ENCODE peak calls at places on chromosomes 12 and 14, in ten cellular contexts. A is lung, E is Panc1, F is GM13976, W is AG10803, Z is upper lobe of right lung, H is PC-3, U is colonic mucosa, R is psoas muscle, S is WTC11. J is an unnamed sample.
A peak's percentile ranks its signal among the peaks of the same experiment; 100 is the strongest.

GRCh38 chr12:115261691-115262398 is 577.9 kb upstream of the TBX3 start:
- DNase-seq in A (no peak), E (no peak), F (no peak), W (no peak), Z (no peak), H (no peak), U (peak; percentile 80), R (no peak), S (no peak), J (no peak)

GRCh38 chr12:56957229-56958052 is at the start of gene RDH16:
- DNase-seq in A (no peak), E (no peak), F (no peak), W (no peak), Z (no peak), H (peak; percentile 90), U (no peak), R (no peak), S (no peak), J (peak; percentile 72)

GRCh38 chr12:68406134-68406576 is 74.0 kb upstream of the MDM1 start:
- DNase-seq in A (peak; percentile 86), E (no peak), F (no peak), W (peak; percentile 96), Z (peak; percentile 95), H (peak; percentile 75), U (peak; percentile 95), R (peak; percentile 97), S (peak; percentile 18), J (no peak)

GRCh38 chr12:96094201-96094600 is 58.8 kb upstream of the LTA4H start:
- DNase-seq in A (no peak), E (no peak), F (no peak), W (no peak), Z (no peak), H (peak; percentile 88), U (no peak), R (no peak), S (peak; percentile 42), J (no peak)

GRCh38 chr12:4977104-4977503 is 66.6 kb upstream of the KCNA5 start:
- DNase-seq in A (no peak), E (no peak), F (no peak), W (no peak), Z (no peak), H (no peak), U (no peak), R (no peak), S (no peak), J (no peak)

GRCh38 chr14:96761066-96761465 is 36.1 kb upstream of the VRK1 start:
- DNase-seq in A (no peak), E (no peak), F (no peak), W (no peak), Z (no peak), H (no peak), U (no peak), R (no peak), S (no peak), J (no peak)

GRCh38 chr14:34365309-34365915 is 96.6 kb downstream of the SPTSSA start:
- DNase-seq in A (no peak), E (no peak), F (no peak), W (no peak), Z (no peak), H (peak; percentile 29), U (no peak), R (no peak), S (no peak), J (no peak)

GRCh38 chr12:3641428-3641883 is 111.5 kb downstream of the CRACR2A start:
- DNase-seq in A (no peak), E (no peak), F (no peak), W (peak; percentile 77), Z (no peak), H (peak; percentile 78), U (no peak), R (no peak), S (no peak), J (no peak)

GRCh38 chr12:57135939-57136338 is 7.7 kb downstream of the LRP1 start:
- DNase-seq in A (no peak), E (no peak), F (no peak), W (peak; percentile 75), Z (no peak), H (no peak), U (no peak), R (peak; percentile 89), S (peak; percentile 54), J (no peak)

GRCh38 chr12:92094751-92095161 is 50.9 kb downstream of the BTG1 start:
- DNase-seq in A (no peak), E (no peak), F (no peak), W (peak; percentile 15), Z (no peak), H (peak; percentile 77), U (no peak), R (no peak), S (no peak), J (no peak)

GRCh38 chr12:93449277-93449676 is 7.5 kb upstream of the UBE2N start:
- DNase-seq in A (no peak), E (no peak), F (peak; percentile 50), W (no peak), Z (no peak), H (no peak), U (no peak), R (no peak), S (no peak), J (no peak)

GRCh38 chr12:104686196-104686595 is 229.4 kb downstream of the CHST11 start:
- DNase-seq in A (no peak), E (no peak), F (no peak), W (no peak), Z (no peak), H (peak; percentile 21), U (no peak), R (no peak), S (no peak), J (no peak)

GRCh38 chr14:22390824-22391461 is 198.1 kb downstream of the DAD1 start:
- DNase-seq in A (no peak), E (no peak), F (peak; percentile 41), W (no peak), Z (no peak), H (peak; percentile 91), U (peak; percentile 32), R (no peak), S (no peak), J (no peak)

GRCh38 chr14:59081680-59082079 is 106.8 kb upstream of the DAAM1 start:
- DNase-seq in A (no peak), E (no peak), F (no peak), W (no peak), Z (no peak), H (no peak), U (no peak), R (no peak), S (no peak), J (no peak)

GRCh38 chr14:23447634-23448353 is 12.3 kb upstream of the MYH7 start:
- DNase-seq in A (no peak), E (no peak), F (no peak), W (no peak), Z (no peak), H (no peak), U (peak; percentile 88), R (no peak), S (no peak), J (peak; percentile 56)

DNA sequence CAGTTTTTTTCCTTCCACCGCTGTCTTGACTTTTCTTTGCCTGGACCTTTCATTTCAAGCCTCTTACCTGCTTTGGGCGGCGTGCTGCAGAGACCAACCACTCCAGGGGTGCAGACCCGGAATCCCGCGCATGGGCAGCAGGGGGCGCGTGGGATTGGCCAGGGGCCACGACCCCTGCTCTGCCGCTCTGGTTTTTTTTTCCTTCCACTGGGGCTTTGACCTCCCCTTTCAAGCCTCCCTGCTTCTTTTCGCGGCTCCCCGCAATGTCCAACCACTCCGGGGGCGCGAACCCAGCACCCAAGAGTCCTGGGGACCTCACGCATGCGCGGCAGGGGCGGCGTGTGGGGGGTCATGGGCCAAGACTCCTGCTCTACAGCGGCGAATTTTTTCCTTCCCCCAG is 325.1 kb downstream of the ALG10 start:
- DNase-seq in A (no peak), E (no peak), F (no peak), W (no peak), Z (no peak), H (peak; percentile 59), U (no peak), R (no peak), S (no peak), J (no peak)
- TF ChIP-seq CTCF in A (no peak), E (peak; percentile 96), F (no peak), W (no peak), Z (no peak), H (peak; percentile 73), U (no peak), R (no peak), S (no peak), J (no peak)

GRCh38 chr12:6582196-6582595 is 14.1 kb upstream of the NOP2 start:
- DNase-seq in A (no peak), E (no peak), F (no peak), W (no peak), Z (no peak), H (no peak), U (no peak), R (no peak), S (peak; percentile 29), J (no peak)
- TF ChIP-seq CTCF in A (no peak), E (no peak), F (no peak), W (no peak), Z (no peak), H (peak; percentile 29), U (no peak), R (no peak), S (no peak), J (peak; percentile 28)

DNA sequence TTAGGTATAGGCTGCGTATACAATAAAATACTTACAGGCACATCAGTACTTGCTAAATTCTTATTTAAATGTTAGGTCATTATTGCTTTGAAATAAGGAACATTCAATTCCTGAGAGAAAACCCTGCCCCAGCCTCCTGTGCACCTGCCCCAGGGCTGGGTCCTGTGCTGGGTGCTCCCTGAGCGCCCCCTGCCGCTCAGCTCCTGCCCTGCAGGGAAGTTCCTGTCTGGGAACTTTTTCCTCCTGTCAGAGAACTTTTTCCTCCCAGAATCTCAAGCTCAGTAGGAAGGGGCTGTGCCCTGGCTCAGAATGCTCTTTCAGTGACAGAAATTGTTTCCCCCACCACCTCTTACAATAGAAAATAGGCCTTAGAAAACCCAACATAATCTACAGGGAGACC is 751.1 kb downstream of the TMEM121 start:
- DNase-seq in A (no peak), E (peak; percentile 27), F (peak; percentile 17), W (no peak), Z (no peak), H (no peak), U (no peak), R (no peak), S (no peak), J (no peak)
- TF ChIP-seq CTCF in A (no peak), E (peak; percentile 81), F (peak; percentile 59), W (no peak), Z (peak; percentile 61), H (peak; percentile 35), U (peak; percentile 55), R (no peak), S (no peak), J (no peak)

DNA sequence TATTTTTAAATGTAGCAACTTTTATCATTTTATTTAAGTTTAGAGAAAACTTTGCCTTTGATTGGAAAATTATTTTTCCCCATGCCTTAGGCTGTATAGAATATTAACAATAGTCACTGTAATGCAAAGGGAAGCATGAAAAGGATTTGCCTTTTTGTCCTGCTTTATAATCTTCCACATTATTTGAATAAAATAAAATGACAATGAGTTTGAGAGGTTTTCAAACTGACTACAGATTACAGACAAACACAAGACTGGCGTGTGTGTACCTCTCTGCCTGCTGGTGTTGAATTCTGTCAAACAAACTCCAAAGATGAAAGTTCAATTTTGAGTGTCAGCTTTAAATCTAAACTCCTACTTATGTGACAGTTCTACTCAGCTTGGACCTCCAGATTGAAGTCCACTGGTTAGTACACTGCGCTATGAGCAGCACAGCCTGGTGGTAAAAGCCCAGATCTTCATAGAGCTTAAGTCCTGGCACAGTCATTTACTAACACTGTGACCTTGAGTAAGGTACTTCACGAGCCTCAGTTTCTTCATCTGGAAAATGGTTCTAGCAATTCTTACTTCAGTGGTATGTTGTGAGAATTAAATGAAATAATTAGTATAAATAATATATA is 98.3 kb upstream of the CPNE8 start:
- DNase-seq in A (no peak), E (no peak), F (no peak), W (no peak), Z (no peak), H (peak; percentile 17), U (no peak), R (no peak), S (no peak), J (no peak)
- TF ChIP-seq CTCF in A (no peak), E (no peak), F (no peak), W (no peak), Z (no peak), H (no peak), U (no peak), R (no peak), S (no peak), J (no peak)

J was measured in osteocyte.